ENCODE peak calls at places on chromosomes 13 and 19, in eight cellular contexts. V is cardiac fibroblast, X is mesothelial cell of epicardium, G is fibroblast of mammary gland, W is esophagus squamous epithelium, M is activated B cell treated with CpG ODN at 0.5 μM for 24 hours, B is psoas muscle, A is WTC11. I is an unnamed sample.

GRCh38 chr19:33905937-33906577 is 109.4 kb downstream of the KCTD15 start:
- DNase-seq in M (peak; percentile 16), V (peak; percentile 59), X (peak; percentile 59), G (no peak), W (no peak), B (peak; percentile 75), A (peak; percentile 84), I (peak; percentile 78)

GRCh38 chr13:54234607-54235006 is 1206.0 kb downstream of the OLFM4 start:
- DNase-seq in V (no peak), M (no peak), B (no peak), G (no peak), A (no peak), X (no peak), W (no peak), I (no peak)

GRCh38 chr13:80084086-80084676 is 256.7 kb downstream of the SPRY2 start:
- DNase-seq in G (peak; percentile 98), W (no peak), X (no peak), B (no peak), M (no peak), V (peak; percentile 95), A (no peak), I (no peak)

GRCh38 chr19:45767410-45767880 is 1.6 kb downstream of the SIX5 start:
- DNase-seq in A (peak; percentile 69), G (peak; percentile 88), W (no peak), M (no peak), B (peak; percentile 83), V (peak; percentile 91), X (peak; percentile 77), I (peak; percentile 82)

GRCh38 chr13:107678075-107678689 is 537.2 kb downstream of the LIG4 start:
- DNase-seq in W (no peak), M (no peak), A (no peak), X (no peak), B (no peak), G (no peak), V (peak; percentile 7), I (no peak)

GRCh38 chr19:40177286-40178070 is 13.7 kb upstream of the MAP3K10 start:
- DNase-seq in G (no peak), V (no peak), M (no peak), B (no peak), X (no peak), A (no peak), W (no peak), I (no peak)

GRCh38 chr13:80704369-80704768 is 363.4 kb upstream of the SPRY2 start:
- DNase-seq in V (no peak), A (no peak), G (no peak), W (no peak), B (no peak), M (no peak), X (no peak), I (no peak)

GRCh38 chr13:93227906-93228801 is 1.5 kb downstream of the GPC6 start:
- DNase-seq in A (peak; percentile 79), B (peak; percentile 56), G (peak; percentile 85), W (no peak), M (no peak), V (peak; percentile 93), X (peak; percentile 80), I (peak; percentile 80)

GRCh38 chr19:19224852-19225494 is 13.2 kb downstream of the NCAN start:
- DNase-seq in X (peak; percentile 73), A (peak; percentile 90), G (peak; percentile 50), B (peak; percentile 60), V (peak; percentile 55), W (no peak), M (peak; percentile 71), I (no peak)

GRCh38 chr19:21568816-21569496 is 63.6 kb downstream of the ZNF429 start:
- DNase-seq in G (peak; percentile 70), V (peak; percentile 87), X (no peak), W (no peak), B (peak; percentile 81), M (peak; percentile 58), A (no peak), I (no peak)

GRCh38 chr19:46471116-46471733 is at the start of gene PNMA8A:
- DNase-seq in W (no peak), A (peak; percentile 95), M (no peak), V (peak; percentile 94), G (peak; percentile 71), B (peak; percentile 83), X (peak; percentile 88), I (peak; percentile 87)

GRCh38 chr13:78826312-78826711 is 167.4 kb upstream of the OBI1 start:
- DNase-seq in B (no peak), M (no peak), G (no peak), A (no peak), X (no peak), W (no peak), V (no peak), I (no peak)

GRCh38 chr13:24615911-24616472 is 64.2 kb upstream of the ATP12A start:
- DNase-seq in X (no peak), W (no peak), M (no peak), V (no peak), G (no peak), A (no peak), B (no peak), I (no peak)

GRCh38 chr13:28545583-28546333 is 50.8 kb upstream of the FLT1 start:
- DNase-seq in B (no peak), X (no peak), V (no peak), W (no peak), G (no peak), M (no peak), A (no peak), I (no peak)

GRCh38 chr19:34502582-34503545 is 21.3 kb downstream of the WTIP start:
- DNase-seq in W (no peak), M (no peak), V (peak; percentile 20), G (peak; percentile 42), A (peak; percentile 4), B (no peak), X (peak; percentile 28), I (no peak)

GRCh38 chr19:49056101-49056901 is 1.2 kb downstream of the CGB7 start:
- DNase-seq in V (peak; percentile 49), X (peak; percentile 72), G (peak; percentile 21), W (no peak), A (peak; percentile 76), M (peak; percentile 72), B (peak; percentile 66), I (peak; percentile 75)

GRCh38 chr19:33703438-33703750 is 81.6 kb downstream of the CHST8 start:
- DNase-seq in X (no peak), G (no peak), W (no peak), A (no peak), V (no peak), B (no peak), M (no peak), I (no peak)

DNA sequence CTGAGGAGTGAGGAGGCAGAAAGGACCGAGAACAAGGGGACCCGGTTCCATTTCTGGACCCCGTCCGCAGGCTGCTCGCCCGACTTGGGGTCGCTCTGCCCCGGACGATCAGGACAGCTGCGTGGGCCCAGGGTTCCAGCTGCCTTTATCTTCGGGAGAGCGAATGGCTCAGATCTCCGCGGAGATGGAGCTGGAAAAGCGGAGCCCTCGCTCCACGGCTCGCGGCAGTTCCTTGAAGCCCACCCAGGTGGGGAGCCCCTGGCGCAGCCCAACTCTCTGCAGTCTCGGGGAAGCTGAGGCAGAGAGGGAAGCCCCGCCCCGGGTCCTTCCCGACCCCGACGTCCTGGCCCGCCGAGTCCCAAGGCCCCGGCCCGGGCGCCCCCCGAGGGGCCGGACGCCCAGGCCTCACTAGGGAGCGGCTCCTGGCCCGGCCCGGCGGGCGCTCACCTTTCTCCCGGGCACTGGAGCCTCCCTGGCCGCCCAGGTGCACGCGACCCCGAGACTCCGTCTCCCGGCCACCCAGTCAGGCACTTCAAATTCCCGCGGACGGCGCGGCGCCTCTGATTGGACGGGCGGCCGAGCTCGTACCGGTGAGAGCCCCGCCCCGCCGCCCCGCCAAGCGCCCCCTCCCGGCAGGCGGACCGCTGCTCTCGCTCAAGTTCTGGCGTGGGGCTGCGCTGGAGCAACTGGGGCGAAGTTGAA is 485.7 kb downstream of the UQCRFS1 start:
- DNase-seq in X (no peak), G (peak; percentile 7), B (no peak), W (no peak), V (peak; percentile 27), A (peak; percentile 89), M (no peak), I (no peak)
- TF ChIP-seq CTCF in X (no peak), G (no peak), B (no peak), W (no peak), V (peak; percentile 21), A (no peak), M (no peak), I (no peak)

GRCh38 chr19:5150902-5151741 is 182.2 kb downstream of the KDM4B start:
- DNase-seq in X (no peak), W (no peak), M (no peak), V (no peak), A (no peak), G (no peak), B (no peak), I (peak; percentile 69)
- TF ChIP-seq CTCF in X (no peak), W (no peak), M (no peak), V (no peak), A (no peak), G (no peak), B (no peak), I (no peak)

GRCh38 chr13:40994581-40995230 is 24.4 kb downstream of the ELF1 start:
- DNase-seq in A (no peak), G (no peak), B (no peak), M (no peak), X (no peak), W (no peak), V (no peak), I (no peak)

GRCh38 chr13:40992678-40993077 is 26.4 kb downstream of the ELF1 start:
- DNase-seq in B (no peak), X (no peak), V (peak; percentile 29), M (no peak), G (no peak), A (no peak), W (no peak), I (no peak)

GRCh38 chr13:40995997-40996396 is 23.1 kb downstream of the ELF1 start:
- DNase-seq in A (no peak), B (no peak), G (no peak), V (no peak), M (no peak), X (no peak), W (no peak), I (no peak)

GRCh38 chr13:40993119-40993518 is 26.0 kb downstream of the ELF1 start:
- DNase-seq in X (no peak), M (no peak), V (peak; percentile 33), W (no peak), A (peak; percentile 18), G (no peak), B (no peak), I (no peak)

GRCh38 chr13:40993987-40994386 is 25.1 kb downstream of the ELF1 start:
- DNase-seq in M (no peak), W (no peak), G (no peak), B (no peak), A (no peak), X (no peak), V (no peak), I (no peak)
- TF ChIP-seq CTCF in M (no peak), W (no peak), G (no peak), B (no peak), A (no peak), X (no peak), V (no peak), I (no peak)

DNA sequence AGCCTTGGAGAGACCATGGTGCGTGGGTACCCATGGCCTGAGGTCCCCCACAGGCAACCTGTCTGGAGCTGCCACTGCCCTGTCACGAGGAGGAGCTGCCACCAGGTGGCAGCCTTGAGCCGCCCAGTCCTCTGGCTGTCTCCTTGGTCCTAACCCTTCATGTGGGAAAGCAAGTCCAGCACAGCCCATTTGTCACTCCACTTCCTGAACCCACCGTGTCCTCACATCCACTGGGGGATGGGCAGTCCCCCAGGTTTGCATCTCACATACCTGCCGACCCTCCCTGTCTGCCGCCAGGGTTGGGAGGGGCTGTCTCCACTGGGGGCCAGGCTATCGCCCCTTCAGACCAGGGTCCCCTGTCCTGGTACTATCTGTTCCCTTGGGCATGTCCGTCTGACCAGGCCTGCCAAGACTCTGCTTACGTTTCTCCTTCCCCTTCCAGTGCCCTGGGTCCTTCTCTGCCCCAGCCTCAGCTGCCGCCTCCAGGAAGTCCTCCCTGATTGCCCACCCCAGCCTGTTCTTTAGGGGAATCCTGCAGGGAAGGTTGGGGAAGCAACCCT is 4.5 kb downstream of the FAM174C start:
- DNase-seq in X (peak; percentile 89), A (peak; percentile 90), B (peak; percentile 82), G (peak; percentile 84), M (peak; percentile 77), W (no peak), V (peak; percentile 88), I (peak; percentile 91)
- TF ChIP-seq CTCF in X (peak; percentile 95), A (peak; percentile 92), B (peak; percentile 91), G (peak; percentile 94), M (peak; percentile 40), W (peak; percentile 87), V (peak; percentile 96), I (peak; percentile 96)